ENCODE peak calls at places on chromosomes 5 and 9, in five cellular contexts. One of them, this sample, is unnamed.

GRCh38 chr5:122183098-122183794 is 53.9 kb downstream of the ZNF474 start:
- DNase-seq in HFF-Myc: no peak
- DNase-seq in A549: no peak
- DNase-seq in GM06990: no peak
- DNase-seq in pancreas: no peak
- DNase-seq in this sample: no peak

GRCh38 chr5:107389130-107389553 is 281.6 kb downstream of the EFNA5 start:
- DNase-seq in HFF-Myc: peak
- DNase-seq in GM06990: peak
- DNase-seq in A549: no peak
- DNase-seq in pancreas: peak
- DNase-seq in this sample: no peak

GRCh38 chr9:98075332-98075805 is 18.8 kb downstream of the NANS start:
- DNase-seq in A549: no peak
- DNase-seq in GM06990: no peak
- DNase-seq in HFF-Myc: no peak
- DNase-seq in pancreas: no peak
- DNase-seq in this sample: no peak

GRCh38 chr9:37480759-37481158 is 5.0 kb upstream of the POLR1E start:
- DNase-seq in pancreas: no peak
- DNase-seq in HFF-Myc: no peak
- DNase-seq in GM06990: no peak
- DNase-seq in A549: no peak
- DNase-seq in this sample: no peak

GRCh38 chr5:43017438-43017820 is 22.7 kb downstream of the ANXA2R start:
- DNase-seq in A549: no peak
- DNase-seq in HFF-Myc: no peak
- DNase-seq in GM06990: no peak
- DNase-seq in pancreas: no peak
- DNase-seq in this sample: no peak

GRCh38 chr5:125487231-125487630 is 740.8 kb upstream of the ZNF608 start:
- DNase-seq in pancreas: no peak
- DNase-seq in GM06990: no peak
- DNase-seq in HFF-Myc: no peak
- DNase-seq in A549: no peak
- DNase-seq in this sample: no peak

GRCh38 chr9:109590945-109591344 is 92.8 kb upstream of the PTPN3 start:
- DNase-seq in HFF-Myc: no peak
- DNase-seq in GM06990: no peak
- DNase-seq in pancreas: no peak
- DNase-seq in A549: no peak
- DNase-seq in this sample: no peak

GRCh38 chr5:163089233-163089632 is 348.2 kb upstream of the CCNG1 start:
- DNase-seq in A549: no peak
- DNase-seq in GM06990: no peak
- DNase-seq in HFF-Myc: no peak
- DNase-seq in pancreas: no peak
- DNase-seq in this sample: no peak

GRCh38 chr9:8262625-8263622 is 463.3 kb upstream of the DMAC1 start:
- DNase-seq in pancreas: no peak
- DNase-seq in HFF-Myc: no peak
- DNase-seq in A549: no peak
- DNase-seq in GM06990: no peak
- DNase-seq in this sample: no peak

GRCh38 chr9:8025532-8025931 is 226.0 kb upstream of the DMAC1 start:
- DNase-seq in GM06990: no peak
- DNase-seq in pancreas: no peak
- DNase-seq in HFF-Myc: no peak
- DNase-seq in A549: no peak
- DNase-seq in this sample: no peak

GRCh38 chr5:178667685-178668084 is 40.8 kb upstream of the CLK4 start:
- DNase-seq in HFF-Myc: no peak
- DNase-seq in A549: no peak
- DNase-seq in pancreas: no peak
- DNase-seq in GM06990: no peak
- DNase-seq in this sample: no peak

GRCh38 chr9:124812401-124813016 is 35.6 kb downstream of the OLFML2A start:
- DNase-seq in GM06990: no peak
- DNase-seq in A549: peak
- DNase-seq in HFF-Myc: peak
- DNase-seq in pancreas: no peak
- DNase-seq in this sample: peak

GRCh38 chr9:134054891-134055811 is 12.7 kb downstream of the BRD3 start:
- DNase-seq in GM06990: peak
- DNase-seq in A549: no peak
- DNase-seq in HFF-Myc: no peak
- DNase-seq in pancreas: peak
- DNase-seq in this sample: peak

GRCh38 chr5:113219695-113220094 is 215.1 kb downstream of the TSSK1B start:
- DNase-seq in pancreas: no peak
- DNase-seq in A549: no peak
- DNase-seq in HFF-Myc: no peak
- DNase-seq in GM06990: no peak
- DNase-seq in this sample: no peak

GRCh38 chr9:91346644-91347043 is 15.1 kb downstream of the AUH start:
- DNase-seq in GM06990: no peak
- DNase-seq in HFF-Myc: no peak
- DNase-seq in A549: no peak
- DNase-seq in pancreas: no peak
- DNase-seq in this sample: no peak

GRCh38 chr9:91374939-91375338 is 13.2 kb upstream of the AUH start:
- DNase-seq in pancreas: no peak
- DNase-seq in GM06990: no peak
- DNase-seq in HFF-Myc: peak
- DNase-seq in A549: no peak
- DNase-seq in this sample: no peak

GRCh38 chr9:7780261-7780988 is 19.2 kb downstream of the DMAC1 start:
- DNase-seq in A549: no peak
- DNase-seq in HFF-Myc: no peak
- DNase-seq in GM06990: no peak
- DNase-seq in pancreas: no peak
- DNase-seq in this sample: no peak

GRCh38 chr5:179268399-179268952 is 76.8 kb downstream of the ADAMTS2 start:
- DNase-seq in GM06990: no peak
- DNase-seq in pancreas: no peak
- DNase-seq in A549: no peak
- DNase-seq in HFF-Myc: no peak
- DNase-seq in this sample: peak

GRCh38 chr5:154834045-154834444 is 16.4 kb downstream of the FAXDC2 start:
- DNase-seq in pancreas: no peak
- DNase-seq in HFF-Myc: no peak
- DNase-seq in A549: no peak
- DNase-seq in GM06990: no peak
- DNase-seq in this sample: no peak

GRCh38 chr5:150263801-150264621 is 25.6 kb downstream of the CAMK2A start:
- DNase-seq in A549: peak
- DNase-seq in pancreas: peak
- DNase-seq in HFF-Myc: peak
- DNase-seq in GM06990: no peak
- DNase-seq in this sample: no peak

GRCh38 chr9:4297151-4297794 is 2.6 kb downstream of the GLIS3 start:
- DNase-seq in A549: peak
- DNase-seq in HFF-Myc: peak
- DNase-seq in pancreas: peak
- DNase-seq in GM06990: no peak
- DNase-seq in this sample: no peak

GRCh38 chr5:159206368-159206767 is 3.0 kb downstream of the RNF145 start:
- DNase-seq in HFF-Myc: no peak
- DNase-seq in GM06990: no peak
- DNase-seq in A549: no peak
- DNase-seq in pancreas: no peak
- DNase-seq in this sample: no peak

GRCh38 chr5:134289509-134290113 is 63.7 kb upstream of the PPP2CA start:
- DNase-seq in GM06990: no peak
- DNase-seq in pancreas: peak
- DNase-seq in HFF-Myc: peak
- DNase-seq in A549: peak
- DNase-seq in this sample: peak

GRCh38 chr9:22446589-22446949 is at the start of gene DMRTA1:
- DNase-seq in HFF-Myc: no peak
- DNase-seq in A549: peak
- DNase-seq in GM06990: no peak
- DNase-seq in pancreas: peak
- DNase-seq in this sample: peak

GRCh38 chr9:91682806-91683205 is 259.2 kb upstream of the NFIL3 start:
- DNase-seq in GM06990: no peak
- DNase-seq in HFF-Myc: no peak
- DNase-seq in pancreas: no peak
- DNase-seq in A549: no peak
- DNase-seq in this sample: no peak

GRCh38 chr9:131872702-131873101 is 132.8 kb upstream of the RAPGEF1 start:
- DNase-seq in A549: no peak
- DNase-seq in GM06990: no peak
- DNase-seq in pancreas: no peak
- DNase-seq in HFF-Myc: no peak
- DNase-seq in this sample: no peak

GRCh38 chr5:17157916-17158529 is 59.4 kb upstream of the BASP1 start:
- DNase-seq in HFF-Myc: no peak
- DNase-seq in pancreas: no peak
- DNase-seq in GM06990: no peak
- DNase-seq in A549: no peak
- DNase-seq in this sample: no peak

GRCh38 chr5:35899805-35900204 is 38.6 kb downstream of the CAPSL start:
- DNase-seq in GM06990: peak
- DNase-seq in pancreas: no peak
- DNase-seq in HFF-Myc: no peak
- DNase-seq in A549: no peak
- DNase-seq in this sample: no peak
- H3K4me3 ChIP-seq in GM06990: no peak
- H3K4me3 ChIP-seq in pancreas: no peak
- H3K4me3 ChIP-seq in HFF-Myc: no peak
- H3K4me3 ChIP-seq in A549: no peak
- H3K4me3 ChIP-seq in this sample: no peak

DNA sequence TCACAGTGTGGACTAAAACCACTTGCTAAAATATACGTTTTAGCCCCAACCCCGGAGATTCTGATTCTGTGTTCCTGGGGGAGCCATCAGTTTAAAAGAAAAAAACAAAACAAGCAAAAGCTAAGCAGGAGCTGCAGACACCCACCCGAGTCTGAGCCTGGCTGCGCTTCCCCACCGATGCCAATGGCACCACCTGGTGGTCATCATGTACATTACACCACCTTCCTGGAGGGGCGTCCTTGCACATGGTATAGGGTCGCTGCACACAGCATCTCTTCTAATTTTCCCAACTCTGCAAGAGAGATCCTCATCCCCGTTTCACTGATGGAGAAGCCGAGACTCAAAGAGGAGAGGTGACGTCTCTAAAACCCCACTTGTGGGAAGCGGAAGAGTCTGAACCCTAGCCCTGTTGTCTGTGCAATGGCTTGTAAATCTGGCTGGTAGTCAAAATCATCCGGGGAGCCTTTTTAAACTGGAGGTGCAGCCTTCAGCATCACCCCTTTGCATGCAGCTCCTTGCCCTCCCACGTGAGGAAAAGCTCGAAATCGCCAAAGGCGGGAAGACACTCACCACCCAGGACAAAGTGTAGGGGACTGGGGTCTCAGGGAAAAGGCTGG is 23.1 kb upstream of the CNOT6 start:
- DNase-seq in GM06990: no peak
- DNase-seq in pancreas: no peak
- DNase-seq in HFF-Myc: no peak
- DNase-seq in A549: peak
- DNase-seq in this sample: peak
- TF ChIP-seq CTCF in GM06990: peak
- TF ChIP-seq CTCF in pancreas: peak
- TF ChIP-seq CTCF in HFF-Myc: peak
- TF ChIP-seq CTCF in A549: peak
- TF ChIP-seq CTCF in this sample: peak

GRCh38 chr9:74107692-74108091 is 389.4 kb upstream of the RORB start:
- DNase-seq in HFF-Myc: no peak
- DNase-seq in A549: no peak
- DNase-seq in GM06990: no peak
- DNase-seq in pancreas: no peak
- DNase-seq in this sample: no peak
- H3K4me3 ChIP-seq in HFF-Myc: no peak
- H3K4me3 ChIP-seq in A549: no peak
- H3K4me3 ChIP-seq in GM06990: no peak
- H3K4me3 ChIP-seq in pancreas: no peak
- H3K4me3 ChIP-seq in this sample: no peak

GRCh38 chr5:175491223-175491622 is 12.9 kb downstream of the SFXN1 start:
- DNase-seq in A549: no peak
- DNase-seq in pancreas: no peak
- DNase-seq in HFF-Myc: no peak
- DNase-seq in GM06990: no peak
- DNase-seq in this sample: no peak
- TF ChIP-seq CTCF in A549: no peak
- TF ChIP-seq CTCF in pancreas: no peak
- TF ChIP-seq CTCF in HFF-Myc: no peak
- TF ChIP-seq CTCF in GM06990: no peak
- TF ChIP-seq CTCF in this sample: no peak

DNA sequence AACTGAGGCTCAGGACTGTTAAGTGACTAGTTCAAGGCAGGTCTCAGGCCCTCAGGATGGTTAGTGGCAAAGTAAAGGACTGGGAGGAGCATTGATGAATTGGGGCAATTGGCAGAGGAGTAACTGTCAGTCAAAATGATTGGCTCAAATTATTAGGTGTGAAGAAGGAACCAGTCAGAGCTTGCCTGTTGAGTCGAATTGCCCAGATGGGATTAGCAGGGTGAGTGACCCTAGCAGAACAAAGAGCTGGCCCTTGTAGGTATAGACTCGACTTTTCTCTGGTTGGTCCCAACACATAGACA is 2.6 kb upstream of the NSD1 start:
- DNase-seq in pancreas: no peak
- DNase-seq in HFF-Myc: no peak
- DNase-seq in A549: no peak
- DNase-seq in GM06990: no peak
- DNase-seq in this sample: no peak
- H3K4me3 ChIP-seq in pancreas: no peak
- H3K4me3 ChIP-seq in HFF-Myc: no peak
- H3K4me3 ChIP-seq in A549: no peak
- H3K4me3 ChIP-seq in GM06990: no peak
- H3K4me3 ChIP-seq in this sample: no peak

DNA sequence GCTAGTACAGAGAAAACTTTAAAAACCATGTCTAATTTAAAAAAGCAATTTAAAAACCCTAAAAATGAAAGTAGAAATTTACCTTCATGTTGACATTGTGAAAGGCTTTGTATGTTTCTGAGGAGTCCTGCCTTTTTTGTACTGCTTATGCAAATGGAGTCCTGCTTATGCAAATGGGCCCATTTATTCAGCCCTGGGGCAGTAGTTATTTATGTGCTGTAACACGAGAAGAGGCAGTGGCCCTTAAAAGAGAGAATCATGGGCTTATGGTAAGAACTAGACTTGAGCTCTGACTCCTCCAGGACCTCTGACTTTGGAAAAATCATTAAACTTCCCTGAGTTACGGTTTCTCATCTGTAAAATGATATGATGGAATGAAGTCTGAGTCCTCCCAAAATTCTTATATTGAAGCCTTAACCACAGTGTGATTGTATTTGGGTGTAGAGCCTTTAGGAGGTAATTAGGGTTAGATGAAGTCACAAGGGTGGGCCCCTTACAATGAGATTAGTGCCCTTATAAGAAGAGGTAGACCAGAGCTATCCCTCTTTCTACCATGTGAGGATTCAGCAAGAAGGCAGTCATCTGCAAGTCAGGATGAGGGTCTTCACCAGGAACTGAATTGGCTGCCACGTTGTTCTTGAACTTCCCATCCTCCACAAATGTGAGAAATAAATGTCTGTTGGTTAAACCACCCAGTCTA is 447.8 kb upstream of the CD180 start:
- DNase-seq in HFF-Myc: no peak
- DNase-seq in GM06990: no peak
- DNase-seq in A549: no peak
- DNase-seq in pancreas: no peak
- DNase-seq in this sample: no peak
- TF ChIP-seq CTCF in HFF-Myc: no peak
- TF ChIP-seq CTCF in GM06990: no peak
- TF ChIP-seq CTCF in A549: no peak
- TF ChIP-seq CTCF in pancreas: no peak
- TF ChIP-seq CTCF in this sample: no peak

GRCh38 chr9:68546596-68547390 is 6.1 kb upstream of the TMEM252 start:
- DNase-seq in A549: no peak
- DNase-seq in HFF-Myc: no peak
- DNase-seq in GM06990: peak
- DNase-seq in pancreas: no peak
- DNase-seq in this sample: no peak
- H3K4me3 ChIP-seq in A549: no peak
- H3K4me3 ChIP-seq in HFF-Myc: no peak
- H3K4me3 ChIP-seq in GM06990: no peak
- H3K4me3 ChIP-seq in pancreas: no peak
- H3K4me3 ChIP-seq in this sample: no peak